ENCODE peak calls at places on chromosomes 13 and 19, in seven cellular contexts. C, E, Y, F, A, Q and T are unnamed samples.

GRCh38 chr19:10968527-10969081 is 7.8 kb downstream of the SMARCA4 start:
- DNase-seq in Q (no peak), Y (peak), A (no peak), F (no peak), E (no peak), C (no peak), T (no peak)

GRCh38 chr19:34837262-34837661 is 64.2 kb upstream of the ZNF599 start:
- DNase-seq in A (no peak), Q (no peak), E (no peak), C (no peak), Y (peak), F (peak), T (no peak)

GRCh38 chr19:56097776-56098175 is 23.3 kb downstream of the ZNF787 start:
- DNase-seq in F (no peak), Y (no peak), E (no peak), Q (no peak), C (no peak), A (no peak), T (no peak)

GRCh38 chr13:65603160-65603559 is 1627.0 kb downstream of the PCDH9 start:
- DNase-seq in Y (no peak), C (no peak), A (no peak), E (no peak), Q (no peak), F (no peak), T (no peak)

GRCh38 chr19:44905437-44906160 is at the start of gene APOE:
- DNase-seq in Y (no peak), C (no peak), A (no peak), Q (peak), E (no peak), F (peak), T (no peak)

GRCh38 chr19:29849234-29849633 is 37.4 kb downstream of the CCNE1 start:
- DNase-seq in C (no peak), F (no peak), E (no peak), Q (no peak), Y (no peak), A (no peak), T (no peak)

GRCh38 chr13:75554981-75555380 is 5.4 kb downstream of the UCHL3 start:
- DNase-seq in E (no peak), A (no peak), Y (no peak), C (no peak), Q (no peak), F (no peak), T (no peak)

GRCh38 chr13:65656740-65657329 is 1573.3 kb downstream of the PCDH9 start:
- DNase-seq in Q (peak), A (peak), C (no peak), F (peak), E (no peak), Y (no peak), T (no peak)

GRCh38 chr19:51338563-51339312 is 3.2 kb downstream of the VSIG10L start:
- DNase-seq in C (peak), Y (peak), E (peak), A (peak), F (peak), Q (peak), T (peak)

GRCh38 chr19:801030-801860 is 4.0 kb downstream of the PTBP1 start:
- DNase-seq in E (no peak), C (no peak), A (peak), Q (no peak), F (peak), Y (peak), T (peak)

GRCh38 chr19:28940751-28941500 is 272.0 kb downstream of the UQCRFS1 start:
- DNase-seq in C (no peak), F (peak), E (no peak), A (peak), Q (no peak), Y (no peak), T (no peak)

GRCh38 chr19:54164369-54165068 is 5.0 kb upstream of the LENG1 start:
- DNase-seq in F (peak), A (peak), Q (no peak), E (no peak), Y (peak), C (peak), T (peak)

GRCh38 chr19:34468400-34468799 is 13.2 kb upstream of the WTIP start:
- DNase-seq in C (no peak), A (no peak), Q (no peak), E (no peak), F (no peak), Y (no peak), T (no peak)

GRCh38 chr19:3397266-3398022 is 31.1 kb downstream of the NFIC start:
- DNase-seq in E (no peak), Y (peak), C (no peak), F (no peak), A (peak), Q (peak), T (no peak)